ENCODE peak calls at places on chromosome 21, in six cellular contexts. I is IMR-90, Z is H9, U is neuronal stem cell, Y is mesenchymal stem cell, J is trophoblast cell. D is an unnamed sample.
A peak's percentile ranks its signal among the peaks of the same experiment; 100 is the strongest.

GRCh38 chr21:29939859-29940245 is at the start of gene GRIK1:
- DNase-seq in I (no peak), U (peak; percentile 37), Y (no peak), Z (peak; percentile 46), J (no peak), D (no peak)

GRCh38 chr21:15842565-15842880 is 112.7 kb downstream of the USP25 start:
- DNase-seq in I (no peak), Z (no peak), U (no peak), J (no peak), Y (no peak), D (no peak)

GRCh38 chr21:16315223-16315622 is 585.4 kb downstream of the USP25 start:
- DNase-seq in Z (no peak), J (no peak), U (no peak), Y (no peak), I (no peak), D (no peak)

GRCh38 chr21:35611752-35612151 is 448.6 kb downstream of the SETD4 start:
- DNase-seq in U (no peak), I (peak; percentile 54), J (peak; percentile 83), Y (peak; percentile 14), Z (no peak), D (no peak)

GRCh38 chr21:14303731-14304488 is 79.0 kb downstream of the HSPA13 start:
- DNase-seq in J (peak; percentile 80), Z (no peak), I (no peak), Y (no peak), U (no peak), D (no peak)

GRCh38 chr21:17823846-17824245 is 4.7 kb upstream of the C21orf91 start:
- DNase-seq in J (no peak), Y (no peak), I (no peak), Z (no peak), U (no peak), D (no peak)

GRCh38 chr21:22725436-22725835 is 1727.2 kb downstream of the NCAM2 start:
- DNase-seq in Y (no peak), I (no peak), J (no peak), Z (no peak), U (no peak), D (no peak)

GRCh38 chr21:36395353-36396111 is 10.3 kb downstream of the CHAF1B start:
- DNase-seq in I (no peak), J (no peak), Y (no peak), Z (no peak), U (no peak), D (no peak)

GRCh38 chr21:46323227-46323709 is 402 bp downstream of the C21orf58 start:
- DNase-seq in Z (no peak), J (peak; percentile 18), I (no peak), Y (peak; percentile 47), U (no peak), D (no peak)

GRCh38 chr21:46517361-46517760 is 58.7 kb downstream of the DIP2A start:
- DNase-seq in Y (no peak), J (no peak), Z (no peak), I (no peak), U (no peak), D (no peak)

GRCh38 chr21:8991968-8992621 is 1529.3 kb upstream of the TPTE start:
- DNase-seq in I (no peak), U (no peak), Y (no peak), J (peak; percentile 37), Z (no peak), D (no peak)

GRCh38 chr21:14273736-14274538 is 58.0 kb downstream of the RBM11 start:
- DNase-seq in U (no peak), I (no peak), Z (peak; percentile 72), Y (no peak), J (peak; percentile 96), D (peak; percentile 52)

GRCh38 chr21:15063821-15064575 is 802 bp downstream of the NRIP1 start:
- DNase-seq in I (no peak), J (peak; percentile 46), U (no peak), Z (peak; percentile 46), Y (peak; percentile 58), D (peak; percentile 72)

GRCh38 chr21:24395320-24395933 is 1211.9 kb downstream of the MRPL39 start:
- DNase-seq in U (no peak), J (no peak), Y (no peak), Z (no peak), I (peak; percentile 1), D (no peak)

GRCh38 chr21:35850029-35850428 is 210.3 kb downstream of the SETD4 start:
- DNase-seq in U (no peak), J (peak; percentile 33), Z (no peak), Y (peak; percentile 50), I (peak; percentile 82), D (no peak)

GRCh38 chr21:15015622-15016471 is 49.0 kb downstream of the NRIP1 start:
- DNase-seq in Z (no peak), J (peak; percentile 76), Y (peak; percentile 78), U (no peak), I (peak; percentile 91), D (no peak)

GRCh38 chr21:32572574-32573420 is 12.5 kb downstream of the TCP10L start:
- DNase-seq in I (no peak), U (no peak), Z (no peak), Y (no peak), J (peak; percentile 86), D (no peak)

GRCh38 chr21:24727803-24728425 is 879.4 kb downstream of the MRPL39 start:
- DNase-seq in I (peak; percentile 52), J (no peak), Z (no peak), Y (no peak), U (no peak), D (no peak)

GRCh38 chr21:34915364-34915834 is 133.7 kb downstream of the RUNX1 start:
- DNase-seq in J (peak; percentile 82), Y (peak; percentile 72), Z (no peak), I (peak; percentile 65), U (no peak), D (no peak)

GRCh38 chr21:31117046-31117916 is 79.0 kb upstream of the KRTAP19-8 start:
- DNase-seq in U (no peak), Z (no peak), J (peak; percentile 82), Y (peak; percentile 80), I (peak; percentile 86), D (no peak)

GRCh38 chr21:32415451-32415850 is 2.9 kb downstream of the EVA1C start:
- DNase-seq in U (no peak), I (no peak), Y (no peak), J (no peak), Z (no peak), D (no peak)

GRCh38 chr21:37266515-37267221 is 466 bp downstream of the VPS26C start:
- DNase-seq in U (peak; percentile 35), I (peak; percentile 42), Z (no peak), J (peak; percentile 80), Y (peak; percentile 60), D (peak; percentile 74)

GRCh38 chr21:16797530-16797929 is 715.3 kb upstream of the CXADR start:
- DNase-seq in U (no peak), Y (no peak), J (no peak), I (no peak), Z (no peak), D (no peak)

GRCh38 chr21:17679002-17679600 is 66.4 kb upstream of the BTG3 start:
- DNase-seq in J (peak; percentile 76), Z (no peak), I (peak; percentile 71), U (peak; percentile 33), Y (peak; percentile 77), D (no peak)

GRCh38 chr21:24514081-24514733 is 1093.1 kb downstream of the MRPL39 start:
- DNase-seq in I (peak; percentile 27), U (no peak), Z (no peak), Y (no peak), J (peak; percentile 13), D (no peak)

GRCh38 chr21:35399706-35400105 is 350.6 kb upstream of the RUNX1 start:
- DNase-seq in I (no peak), J (no peak), Z (no peak), Y (no peak), U (no peak), D (no peak)

GRCh38 chr21:20538039-20538658 is 460.1 kb upstream of the NCAM2 start:
- DNase-seq in J (no peak), Z (no peak), I (no peak), U (no peak), Y (no peak), D (no peak)

GRCh38 chr21:21019681-21020080 is 21.5 kb downstream of the NCAM2 start:
- DNase-seq in I (peak; percentile 21), Z (no peak), J (peak; percentile 45), Y (peak; percentile 15), U (no peak), D (no peak)

GRCh38 chr21:19368944-19369343 is 965.4 kb upstream of the TMPRSS15 start:
- DNase-seq in I (no peak), Y (no peak), U (no peak), J (no peak), Z (no peak), D (no peak)

GRCh38 chr21:37153193-37153934 is 80.3 kb downstream of the TTC3 start:
- DNase-seq in Y (peak; percentile 26), I (peak; percentile 88), U (no peak), J (peak; percentile 82), Z (no peak), D (no peak)

GRCh38 chr21:36959020-36959835 is 7.2 kb downstream of the HLCS start:
- DNase-seq in I (no peak), Y (no peak), U (no peak), J (no peak), Z (peak; percentile 89), D (no peak)

GRCh38 chr21:44701541-44701940 is 4.6 kb downstream of the KRTAP10-12 start:
- DNase-seq in U (no peak), I (no peak), Y (no peak), Z (no peak), J (no peak), D (no peak)
- H4K91ac ChIP-seq in U (no peak overlapping the region), I (no peak overlapping the region), Y (no peak overlapping the region), Z (no peak overlapping the region), J (no peak overlapping the region), D (peak overlapping the region; percentile 96)

DNA sequence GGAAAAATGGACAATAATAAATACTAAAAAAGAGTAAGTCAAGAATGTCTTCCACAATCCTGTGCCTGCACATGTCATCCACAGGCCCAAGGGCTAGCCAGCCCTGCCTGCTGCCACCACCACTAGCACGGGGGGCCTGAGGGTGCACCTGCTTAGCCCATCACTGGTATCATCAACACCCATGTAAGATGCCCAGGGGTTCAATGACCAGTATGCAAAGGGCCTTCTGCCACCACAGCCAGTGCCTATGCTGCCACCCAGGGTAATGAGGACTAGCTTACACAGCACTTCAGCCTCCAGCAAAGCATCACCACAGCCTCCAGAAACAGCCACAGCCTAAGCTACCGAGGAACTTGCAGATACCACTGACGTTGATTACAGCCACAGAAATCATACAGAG is 46.3 kb downstream of the POFUT2 start:
- DNase-seq in U (no peak), I (no peak), J (no peak), Z (no peak), Y (no peak), D (no peak)
- H4K91ac ChIP-seq in U (no peak overlapping the region), I (no peak overlapping the region), J (no peak overlapping the region), Z (no peak overlapping the region), Y (no peak overlapping the region), D (no peak overlapping the region)

GRCh38 chr21:42025392-42026071 is 15.4 kb upstream of the ZBTB21 start:
- DNase-seq in Z (no peak), I (peak; percentile 94), Y (peak; percentile 62), U (no peak), J (no peak), D (no peak)
- H4K91ac ChIP-seq in Z (no peak overlapping the region), I (peak overlapping the region; percentile 95), Y (peak overlapping the region; percentile 57), U (no peak overlapping the region), J (no peak overlapping the region), D (no peak overlapping the region)

DNA sequence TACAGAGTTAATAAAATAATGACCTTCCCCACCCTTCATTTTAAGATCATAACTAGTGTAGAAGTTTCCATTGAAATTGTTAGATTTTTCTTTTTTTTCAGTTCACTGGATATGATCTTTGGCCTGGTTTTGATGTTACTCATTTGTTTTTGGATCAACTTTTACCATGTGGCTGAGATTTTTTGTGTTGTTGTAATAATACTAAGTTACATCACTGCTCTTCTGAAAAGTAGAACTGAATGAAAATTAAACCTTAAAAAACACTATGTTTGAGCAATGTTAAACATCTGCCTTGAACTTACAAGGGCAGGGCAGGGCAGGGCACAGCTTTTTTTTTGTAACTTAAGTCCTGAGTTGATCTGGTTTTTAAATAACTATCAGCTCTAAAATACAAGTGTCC is 204.8 kb upstream of the ADAMTS5 start:
- DNase-seq in Z (no peak), J (no peak), I (peak; percentile 43), U (no peak), Y (no peak), D (no peak)
- H4K91ac ChIP-seq in Z (no peak overlapping the region), J (no peak overlapping the region), I (no peak overlapping the region), U (no peak overlapping the region), Y (no peak overlapping the region), D (no peak overlapping the region)

D was measured in H1.